ENCODE peak calls at places on chromosomes 11 and 22, in four cellular contexts. K, P, Y and X are unnamed samples.

GRCh38 chr22:41565403-41566054 is 4.7 kb downstream of the CSDC2 start:
- DNase-seq in K (peak), P (no peak), Y (no peak), X (peak)

GRCh38 chr22:48188211-48188845 is 1425.9 kb downstream of the TBC1D22A start:
- DNase-seq in K (peak), P (no peak), Y (peak), X (no peak)

GRCh38 chr11:72793081-72793451 is 781 bp downstream of the STARD10 start:
- DNase-seq in K (no peak), P (no peak), Y (no peak), X (no peak)

GRCh38 chr11:4606231-4607015 is 1.6 kb downstream of the TRIM68 start:
- DNase-seq in K (peak), P (no peak), Y (no peak), X (peak)

GRCh38 chr11:130436171-130436570 is 7.8 kb upstream of the ADAMTS8 start:
- DNase-seq in K (no peak), P (no peak), Y (no peak), X (peak)

GRCh38 chr11:108508653-108509593 is 10.7 kb upstream of the POGLUT3 start:
- DNase-seq in K (no peak), P (no peak), Y (no peak), X (no peak)

GRCh38 chr11:47280860-47281259 is 10.9 kb downstream of the MADD start:
- DNase-seq in K (no peak), P (no peak), Y (no peak), X (no peak)

GRCh38 chr22:36383110-36383581 is 4.6 kb downstream of the MYH9 start:
- DNase-seq in K (peak), P (no peak), Y (no peak), X (peak)

GRCh38 chr11:976431-977160 is 50.9 kb downstream of the AP2A2 start:
- DNase-seq in K (peak), P (no peak), Y (no peak), X (no peak)

GRCh38 chr22:48257690-48258065 is 1495.2 kb downstream of the TBC1D22A start:
- DNase-seq in K (no peak), P (no peak), Y (no peak), X (no peak)

GRCh38 chr11:125345706-125346561 is 150.1 kb downstream of the FEZ1 start:
- DNase-seq in K (peak), P (peak), Y (peak), X (peak)

GRCh38 chr11:123111465-123111864 is 49.5 kb upstream of the HSPA8 start:
- DNase-seq in K (peak), P (no peak), Y (no peak), X (peak)

GRCh38 chr11:129119036-129119435 is 73.1 kb downstream of the ARHGAP32 start:
- DNase-seq in K (no peak), P (no peak), Y (no peak), X (no peak)

GRCh38 chr22:21937821-21938070 is 14.9 kb downstream of the PPM1F start:
- DNase-seq in K (no peak), P (no peak), Y (peak), X (no peak)

GRCh38 chr11:115612331-115612730 is 108.1 kb upstream of the CADM1 start:
- DNase-seq in K (peak), P (no peak), Y (no peak), X (no peak)

GRCh38 chr22:44880588-44881245 is 128.3 kb downstream of the ARHGAP8 start:
- DNase-seq in K (no peak), P (no peak), Y (peak), X (no peak)

GRCh38 chr11:20197881-20198280 is 37.6 kb upstream of the DBX1 start:
- DNase-seq in K (no peak), P (no peak), Y (no peak), X (no peak)

GRCh38 chr11:72985645-72986044 is 156.5 kb downstream of the FCHSD2 start:
- DNase-seq in K (peak), P (no peak), Y (no peak), X (peak)

GRCh38 chr11:798093-798713 is at the start of gene SLC25A22:
- DNase-seq in K (peak), P (peak), Y (no peak), X (peak)

GRCh38 chr11:106624377-106624776 is 393.9 kb downstream of the GUCY1A2 start:
- DNase-seq in K (peak), P (no peak), Y (no peak), X (no peak)

GRCh38 chr22:42627981-42628380 is 12.4 kb downstream of the ATP5MGL start:
- DNase-seq in K (no peak), P (no peak), Y (no peak), X (no peak)

GRCh38 chr11:37963440-37963839 is 1365.4 kb upstream of the RAG2 start:
- DNase-seq in K (no peak), P (no peak), Y (no peak), X (no peak)

DNA sequence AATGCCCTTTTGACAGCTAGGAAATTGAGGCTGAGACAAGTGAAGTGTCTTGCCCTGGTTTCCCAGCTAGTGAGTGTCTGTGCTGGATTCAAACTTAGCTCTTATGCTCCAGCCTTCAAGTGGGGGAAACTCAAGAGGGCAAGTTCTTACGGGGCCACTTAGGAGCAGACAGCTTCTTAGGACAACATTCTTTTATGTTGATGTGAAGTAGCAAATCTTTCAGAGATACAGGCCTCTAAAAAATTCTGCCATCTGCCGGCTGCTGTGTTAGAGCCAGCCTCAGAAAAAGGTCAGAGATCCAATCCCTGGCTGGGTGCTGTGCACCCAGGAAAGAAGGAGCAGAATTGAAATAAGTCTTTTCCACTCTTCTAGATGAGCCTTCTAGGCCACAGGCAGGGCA is 26.6 kb downstream of the TIMP3 start:
- DNase-seq in K (no peak), P (no peak), Y (no peak), X (no peak)
- TF ChIP-seq CTCF in K (peak), P (no peak), Y (no peak), X (peak)

DNA sequence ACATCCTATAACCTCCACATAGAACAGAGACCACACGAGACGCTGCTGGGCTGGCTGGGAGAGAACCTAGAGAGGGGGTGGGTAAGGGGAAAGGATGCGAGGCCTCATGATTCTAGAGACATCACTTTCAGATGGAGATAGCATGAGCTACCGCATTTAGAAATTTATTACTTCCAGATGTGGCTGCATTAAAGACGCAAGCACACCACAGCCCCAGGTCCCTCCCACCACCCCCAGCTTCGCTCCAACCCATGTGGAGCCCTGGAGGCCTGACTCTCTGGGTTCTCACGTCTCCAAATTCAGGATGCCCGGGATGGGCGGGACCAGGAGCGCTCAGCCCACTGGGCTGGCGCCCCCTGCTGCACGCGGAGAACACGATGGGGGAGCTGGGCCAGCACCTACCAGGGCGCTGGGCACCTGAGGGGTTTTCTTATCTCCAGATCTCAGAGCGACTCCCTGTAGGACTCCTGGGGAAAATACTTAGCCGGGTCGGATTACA is 13.6 kb downstream of the MRPL21 start:
- DNase-seq in K (peak), P (peak), Y (peak), X (peak)
- TF ChIP-seq CTCF in K (peak), P (peak), Y (peak), X (peak)

GRCh38 chr11:94793822-94794221 is 25.7 kb downstream of the AMOTL1 start:
- DNase-seq in K (peak), P (no peak), Y (no peak), X (peak)

GRCh38 chr11:94791216-94791889 is 23.2 kb downstream of the AMOTL1 start:
- DNase-seq in K (no peak), P (no peak), Y (no peak), X (no peak)

GRCh38 chr11:94793002-94793401 is 24.8 kb downstream of the AMOTL1 start:
- DNase-seq in K (peak), P (no peak), Y (no peak), X (peak)

GRCh38 chr11:94790771-94791180 is 22.6 kb downstream of the AMOTL1 start:
- DNase-seq in K (peak), P (no peak), Y (no peak), X (no peak)

GRCh38 chr11:94792453-94792852 is 24.3 kb downstream of the AMOTL1 start:
- DNase-seq in K (no peak), P (no peak), Y (no peak), X (peak)
- TF ChIP-seq CTCF in K (no peak), P (no peak), Y (no peak), X (no peak)

DNA sequence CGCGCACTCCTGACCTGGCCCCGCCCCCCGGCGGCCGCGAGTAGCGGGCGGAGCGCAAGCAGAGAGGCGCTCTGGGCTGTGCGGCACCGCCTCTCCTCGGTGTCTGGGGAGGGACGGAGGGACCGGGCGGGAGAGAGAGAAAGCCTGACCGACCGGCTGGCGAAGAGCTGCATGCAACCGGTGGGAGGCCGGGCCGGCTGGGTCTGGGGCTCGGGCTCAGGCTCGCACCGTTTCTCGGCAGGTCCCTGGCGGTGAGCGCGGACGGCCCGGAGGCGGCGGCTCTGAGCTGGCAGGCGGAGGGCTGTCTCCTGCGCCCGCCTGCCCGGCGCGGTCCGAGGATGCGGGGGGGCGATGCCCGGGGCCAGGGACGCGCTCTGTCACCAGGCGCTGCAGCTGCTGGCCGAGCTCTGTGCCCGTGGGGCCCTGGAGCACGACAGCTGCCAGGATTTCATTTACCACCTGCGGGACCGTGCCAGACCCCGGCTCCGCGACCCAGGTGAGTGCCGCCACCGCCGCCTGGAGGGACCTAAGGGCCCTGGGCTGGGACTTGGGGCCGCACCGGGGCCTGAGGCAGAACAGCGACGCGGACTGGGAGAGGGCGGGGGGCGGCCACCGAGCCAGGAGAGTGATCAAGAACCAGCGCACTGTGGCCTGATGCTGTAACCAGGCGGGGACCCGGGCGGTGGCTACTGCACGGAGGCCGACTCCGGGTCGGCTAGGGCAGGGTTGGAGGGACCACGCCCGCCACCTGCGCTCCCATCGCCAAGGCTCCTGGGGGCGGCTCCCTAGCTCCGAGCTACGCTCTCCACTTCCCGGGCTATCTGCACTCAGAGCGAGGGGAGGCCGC is at the start of gene SYT9:
- DNase-seq in K (peak), P (peak), Y (peak), X (peak)
- TF ChIP-seq CTCF in K (no peak), P (no peak), Y (no peak), X (no peak)

DNA sequence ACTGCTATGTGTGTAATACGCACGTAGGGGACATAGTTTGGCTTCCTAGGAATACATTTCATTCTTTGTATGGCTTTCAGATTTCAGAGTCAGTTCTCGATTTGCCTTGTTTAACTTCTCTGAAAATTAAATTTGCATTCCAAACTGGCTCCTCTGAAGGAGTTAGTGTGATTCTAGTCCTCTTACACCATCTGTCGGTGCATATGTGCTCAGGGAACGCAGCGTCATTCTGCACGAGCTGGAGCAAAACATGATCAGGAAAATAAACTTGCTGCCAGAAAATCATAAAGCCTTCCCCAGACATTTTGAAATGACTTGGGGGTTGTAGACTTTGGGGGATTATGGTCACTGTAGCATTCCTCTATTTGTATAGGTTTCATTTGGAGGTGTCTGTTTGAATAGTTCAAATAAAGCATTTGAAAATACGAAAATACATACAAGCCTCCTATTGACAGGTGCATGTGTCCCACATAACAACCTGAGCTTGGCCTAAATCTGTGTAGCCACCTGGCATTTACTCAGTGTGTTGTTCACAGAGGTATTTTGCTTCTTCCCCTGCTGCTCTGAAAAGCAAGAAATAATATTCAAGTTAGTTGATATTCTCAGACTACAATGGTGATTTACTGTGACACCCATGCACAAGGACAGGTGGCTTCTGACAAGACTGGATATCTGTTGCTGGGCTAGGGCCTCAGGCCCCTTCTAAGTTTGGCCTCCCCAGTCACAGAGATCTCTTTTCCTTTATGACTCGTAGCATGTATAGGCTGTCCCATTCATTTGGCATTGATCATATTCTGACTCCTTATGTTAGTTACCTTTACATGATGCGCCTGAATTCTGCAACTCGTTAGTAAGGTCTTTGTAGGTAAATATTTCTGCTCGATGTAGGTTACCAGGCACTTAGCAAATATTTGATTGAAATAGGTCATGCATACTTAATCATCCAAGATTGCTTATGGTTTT is 81.6 kb upstream of the SORL1-AS1 start:
- DNase-seq in K (peak), P (no peak), Y (no peak), X (peak)
- TF ChIP-seq CTCF in K (peak), P (no peak), Y (peak), X (peak)

GRCh38 chr22:30694638-30695350 is at the start of gene OSBP2:
- DNase-seq in K (no peak), P (peak), Y (no peak), X (no peak)

GRCh38 chr22:30695871-30696655 is 1.4 kb downstream of the OSBP2 start:
- DNase-seq in K (no peak), P (no peak), Y (no peak), X (no peak)

GRCh38 chr22:30691204-30691603 is 3.5 kb upstream of the OSBP2 start:
- DNase-seq in K (no peak), P (no peak), Y (no peak), X (no peak)

GRCh38 chr22:30695351-30695762 is 683 bp downstream of the OSBP2 start:
- DNase-seq in K (no peak), P (no peak), Y (no peak), X (no peak)

GRCh38 chr22:30694171-30694637 is 470 bp upstream of the OSBP2 start:
- DNase-seq in K (peak), P (peak), Y (no peak), X (no peak)
- TF ChIP-seq CTCF in K (no peak), P (no peak), Y (no peak), X (no peak)

GRCh38 chr11:43573233-43573632 is 107.3 kb upstream of the HSD17B12 start:
- DNase-seq in K (no peak), P (peak), Y (no peak), X (no peak)
- TF ChIP-seq CTCF in K (peak), P (peak), Y (no peak), X (peak)

GRCh38 chr11:66068154-66068821 is 1.8 kb upstream of the PACS1 start:
- DNase-seq in K (peak), P (peak), Y (no peak), X (peak)

GRCh38 chr11:66067640-66068039 is 2.4 kb upstream of the PACS1 start:
- DNase-seq in K (no peak), P (no peak), Y (no peak), X (no peak)

GRCh38 chr11:66069715-66070603 is at the start of gene PACS1:
- DNase-seq in K (peak), P (peak), Y (peak), X (peak)

GRCh38 chr11:66070604-66071325 is 693 bp downstream of the PACS1 start:
- DNase-seq in K (peak), P (peak), Y (peak), X (peak)

DNA sequence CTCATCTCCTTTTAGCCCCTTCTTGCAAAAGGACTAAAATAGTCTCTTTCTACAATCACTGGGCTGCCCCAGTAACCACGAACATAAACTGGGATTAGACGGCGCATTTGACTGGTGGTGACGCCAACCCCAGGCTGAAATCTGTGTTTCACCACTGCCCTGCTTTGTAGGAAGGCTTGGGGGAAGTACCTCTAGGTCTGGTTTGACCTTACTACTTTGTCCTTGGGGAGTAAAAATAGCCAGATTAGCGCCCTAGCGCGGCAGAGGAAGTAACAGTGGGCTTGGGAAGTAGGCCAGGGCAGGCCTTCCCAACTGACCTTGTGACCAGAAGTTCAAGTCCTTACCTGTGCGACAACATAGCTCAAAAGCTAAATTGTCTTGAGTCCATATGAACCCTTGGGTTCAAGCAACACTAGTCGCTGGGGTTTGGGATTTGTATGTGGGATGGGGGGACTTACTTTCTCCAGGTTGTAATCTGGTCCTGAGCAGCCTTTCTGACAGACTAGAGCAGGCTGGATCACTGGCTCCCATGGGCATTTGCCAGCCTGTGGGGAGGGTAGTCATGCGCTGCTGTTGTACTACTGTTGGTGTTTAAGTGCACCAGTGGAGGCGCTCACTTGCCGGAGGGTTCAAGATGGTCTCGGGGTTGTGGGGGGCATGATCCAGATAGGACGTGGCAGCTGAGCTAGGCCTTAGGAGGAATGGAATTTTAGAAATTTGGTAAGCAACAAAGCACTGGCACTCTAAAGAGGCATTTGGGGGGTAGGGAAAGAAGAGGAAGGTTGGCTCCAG is 953 bp upstream of the PACS1 start:
- DNase-seq in K (peak), P (no peak), Y (no peak), X (peak)
- TF ChIP-seq CTCF in K (peak), P (no peak), Y (no peak), X (peak)

GRCh38 chr11:134630896-134631295 is 218.9 kb upstream of the B3GAT1 start:
- DNase-seq in K (no peak), P (no peak), Y (peak), X (no peak)

GRCh38 chr11:134626032-134626431 is 214.0 kb upstream of the B3GAT1 start:
- DNase-seq in K (no peak), P (no peak), Y (no peak), X (no peak)

GRCh38 chr11:134625151-134625550 is 213.1 kb upstream of the B3GAT1 start:
- DNase-seq in K (no peak), P (no peak), Y (peak), X (no peak)

GRCh38 chr11:134625631-134626030 is 213.6 kb upstream of the B3GAT1 start:
- DNase-seq in K (no peak), P (no peak), Y (no peak), X (no peak)

DNA sequence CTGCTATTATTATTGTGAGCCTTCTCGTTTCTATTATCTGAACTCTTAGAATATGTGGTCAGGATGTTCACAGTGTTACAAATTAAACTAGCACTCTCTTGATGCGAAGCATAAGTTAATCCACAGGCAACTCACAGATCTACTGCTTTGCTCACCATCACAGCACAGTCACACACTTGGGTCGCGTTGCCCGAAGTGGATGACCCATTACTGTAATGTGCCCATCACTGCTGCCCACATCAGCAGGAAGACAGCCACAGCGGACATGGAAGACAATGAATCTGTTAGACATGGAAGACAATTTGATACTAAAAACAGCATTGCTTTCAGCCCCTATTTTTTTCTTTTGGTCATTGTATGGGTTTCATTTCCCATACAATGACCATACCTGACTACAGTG is 216.4 kb upstream of the B3GAT1 start:
- DNase-seq in K (no peak), P (no peak), Y (peak), X (no peak)
- TF ChIP-seq CTCF in K (no peak), P (no peak), Y (no peak), X (no peak)